ENCODE peak calls at places on chromosome 22, in ten cellular contexts. F, V, H, J, E, A, M, N, D and Y are unnamed samples.
A peak's percentile ranks its signal among the peaks of the same experiment; 100 is the strongest.

GRCh38 chr22:22865311-22866072 is 22.1 kb upstream of the IGLL5 start:
- DNase-seq in M (peak; percentile 26), F (no peak), V (no peak), A (peak; percentile 18), J (no peak), E (no peak), H (no peak), D (no peak), N (no peak), Y (no peak)

GRCh38 chr22:19240813-19241592 is 50.5 kb downstream of the CLTCL1 start:
- DNase-seq in M (no peak), F (no peak), A (no peak), H (no peak), V (no peak), N (no peak), E (no peak), J (no peak), D (no peak), Y (no peak)

GRCh38 chr22:36391648-36392047 is 3.9 kb upstream of the MYH9 start:
- DNase-seq in V (no peak), A (no peak), E (no peak), M (no peak), N (no peak), F (no peak), H (no peak), D (no peak), J (no peak), Y (no peak)

GRCh38 chr22:49077586-49077985 is 750.1 kb downstream of the BRD1 start:
- DNase-seq in V (no peak), M (no peak), F (no peak), D (no peak), J (no peak), A (no peak), E (no peak), H (no peak), N (no peak), Y (no peak)

GRCh38 chr22:42294034-42294985 is 23.9 kb upstream of the TCF20 start:
- DNase-seq in H (peak; percentile 32), V (no peak), N (peak; percentile 20), M (no peak), D (peak; percentile 55), F (no peak), J (no peak), E (peak; percentile 87), A (no peak), Y (no peak)

GRCh38 chr22:38318792-38319773 is 1.9 kb upstream of the CSNK1E start:
- DNase-seq in E (no peak), D (no peak), A (no peak), F (no peak), N (no peak), V (no peak), J (no peak), H (no peak), M (no peak), Y (no peak)

GRCh38 chr22:35230839-35231584 is 26.3 kb upstream of the HMGXB4 start:
- DNase-seq in H (peak; percentile 66), J (no peak), M (no peak), E (no peak), D (no peak), F (peak; percentile 60), A (no peak), V (no peak), N (no peak), Y (no peak)

GRCh38 chr22:46081036-46081830 is 69.1 kb upstream of the PPARA start:
- DNase-seq in V (no peak), E (peak; percentile 62), D (no peak), H (peak; percentile 31), M (no peak), A (no peak), F (no peak), J (no peak), N (no peak), Y (no peak)

GRCh38 chr22:42967933-42968332 is 47.0 kb downstream of the PACSIN2 start:
- DNase-seq in E (peak; percentile 84), A (no peak), J (no peak), D (no peak), H (no peak), M (no peak), N (no peak), F (peak; percentile 78), V (no peak), Y (no peak)

GRCh38 chr22:27919943-27920755 is 1.1 kb upstream of the PITPNB start:
- DNase-seq in V (no peak), A (no peak), D (peak; percentile 76), H (peak; percentile 72), J (no peak), M (peak; percentile 3), E (no peak), F (no peak), N (peak; percentile 39), Y (no peak)

GRCh38 chr22:27987557-27987956 is 68.5 kb upstream of the PITPNB start:
- DNase-seq in V (no peak), J (peak; percentile 25), M (no peak), D (peak; percentile 87), N (peak; percentile 66), E (no peak), F (peak; percentile 43), H (peak; percentile 80), A (no peak), Y (no peak)

GRCh38 chr22:22951035-22951434 is 63.4 kb downstream of the IGLL5 start:
- DNase-seq in J (no peak), A (no peak), D (no peak), M (no peak), H (no peak), N (no peak), V (no peak), E (no peak), F (no peak), Y (no peak)

GRCh38 chr22:43007519-43008102 is 7.3 kb downstream of the PACSIN2 start:
- DNase-seq in F (no peak), V (no peak), A (no peak), M (no peak), H (peak; percentile 61), J (no peak), E (no peak), D (peak; percentile 72), N (no peak), Y (no peak)

GRCh38 chr22:39084666-39085065 is 7.6 kb downstream of the APOBEC3G start:
- DNase-seq in A (no peak), F (no peak), N (no peak), V (no peak), E (no peak), H (no peak), M (no peak), D (no peak), J (no peak), Y (no peak)

GRCh38 chr22:46807458-46807857 is 45.0 kb downstream of the TBC1D22A start:
- DNase-seq in E (no peak), V (no peak), D (no peak), N (no peak), J (no peak), H (no peak), M (no peak), F (no peak), A (no peak), Y (no peak)